ENCODE peak calls at places on chromosomes 1 and 21, in ten cellular contexts. I, X, K, G, D, W, P, T, R and Z are unnamed samples.

GRCh38 chr1:35810096-35810860 is 2.5 kb downstream of the AGO4 start:
- DNase-seq in K (no peak), R (peak), W (no peak), P (no peak), G (no peak), I (peak), D (no peak), X (peak), T (no peak), Z (no peak)

GRCh38 chr1:2783435-2784397 is 17.8 kb downstream of the TTC34 start:
- DNase-seq in K (peak), W (no peak), D (no peak), X (no peak), I (no peak), R (no peak), T (no peak), P (no peak), G (no peak), Z (no peak)

GRCh38 chr1:85494957-85495266 is 30.0 kb upstream of the DDAH1 start:
- DNase-seq in X (no peak), K (no peak), P (peak), D (no peak), G (no peak), T (peak), R (peak), I (peak), W (no peak), Z (no peak)

GRCh38 chr1:26771643-26772321 is 16.0 kb upstream of the PIGV start:
- DNase-seq in I (peak), P (no peak), K (no peak), X (peak), R (peak), G (peak), T (no peak), D (no peak), W (peak), Z (peak)

GRCh38 chr1:6485140-6485936 is 6.1 kb downstream of the PLEKHG5 start:
- DNase-seq in P (peak), G (no peak), T (no peak), K (no peak), I (no peak), R (no peak), X (no peak), W (no peak), D (no peak), Z (no peak)

GRCh38 chr1:53949023-53949611 is 3.0 kb downstream of the LRRC42 start:
- DNase-seq in T (no peak), P (peak), K (no peak), R (peak), I (peak), D (peak), W (no peak), X (no peak), G (no peak), Z (peak)

GRCh38 chr1:37795340-37796110 is 1.9 kb downstream of the MANEAL start:
- DNase-seq in K (no peak), I (peak), W (peak), P (peak), T (peak), R (peak), D (no peak), G (peak), X (no peak), Z (peak)

GRCh38 chr1:24910751-24911650 is 19.1 kb downstream of the RUNX3 start:
- DNase-seq in T (no peak), P (no peak), I (peak), G (no peak), R (peak), K (no peak), D (no peak), W (peak), X (no peak), Z (peak)

GRCh38 chr1:171213559-171214454 is 28.7 kb downstream of the FMO2 start:
- DNase-seq in I (no peak), K (no peak), X (no peak), G (no peak), R (no peak), D (peak), W (no peak), T (no peak), P (no peak), Z (no peak)

GRCh38 chr1:67675800-67676199 is 9.2 kb upstream of the GADD45A start:
- DNase-seq in K (no peak), T (no peak), D (peak), R (peak), P (no peak), W (no peak), G (no peak), X (no peak), I (peak), Z (peak)

GRCh38 chr1:197066719-197067456 is at the start of gene F13B:
- DNase-seq in P (no peak), G (no peak), I (peak), T (no peak), R (no peak), W (no peak), X (no peak), D (no peak), K (no peak), Z (no peak)
- TF ChIP-seq CTCF in P (no peak), G (no peak), I (peak), T (no peak), R (peak), W (no peak), X (no peak), D (no peak), K (no peak), Z (no peak)

DNA sequence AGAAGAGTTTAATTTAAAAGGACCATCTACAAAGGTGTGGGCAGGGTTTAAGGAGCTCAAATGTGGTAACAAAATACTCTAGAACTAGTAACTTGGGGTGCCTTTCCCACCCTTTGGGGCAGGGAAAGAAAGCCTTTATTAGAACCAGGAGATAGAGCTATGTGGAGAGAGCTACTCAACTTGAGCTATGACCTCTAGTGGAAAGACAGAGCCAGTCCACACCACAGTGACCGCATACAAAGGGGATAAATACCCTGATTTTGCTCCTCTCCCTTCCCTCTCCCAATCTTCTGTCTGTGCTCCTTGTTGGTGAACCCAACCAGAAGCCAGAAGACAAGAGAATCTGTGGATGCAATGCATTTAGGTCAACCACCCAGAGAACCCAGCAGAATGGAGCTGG is 54.4 kb upstream of the JAK1 start:
- DNase-seq in K (no peak), D (no peak), X (no peak), R (peak), T (no peak), G (no peak), W (no peak), P (no peak), I (peak), Z (no peak)
- TF ChIP-seq CTCF in K (peak), D (peak), X (peak), R (peak), T (no peak), G (no peak), W (peak), P (no peak), I (peak), Z (no peak)

DNA sequence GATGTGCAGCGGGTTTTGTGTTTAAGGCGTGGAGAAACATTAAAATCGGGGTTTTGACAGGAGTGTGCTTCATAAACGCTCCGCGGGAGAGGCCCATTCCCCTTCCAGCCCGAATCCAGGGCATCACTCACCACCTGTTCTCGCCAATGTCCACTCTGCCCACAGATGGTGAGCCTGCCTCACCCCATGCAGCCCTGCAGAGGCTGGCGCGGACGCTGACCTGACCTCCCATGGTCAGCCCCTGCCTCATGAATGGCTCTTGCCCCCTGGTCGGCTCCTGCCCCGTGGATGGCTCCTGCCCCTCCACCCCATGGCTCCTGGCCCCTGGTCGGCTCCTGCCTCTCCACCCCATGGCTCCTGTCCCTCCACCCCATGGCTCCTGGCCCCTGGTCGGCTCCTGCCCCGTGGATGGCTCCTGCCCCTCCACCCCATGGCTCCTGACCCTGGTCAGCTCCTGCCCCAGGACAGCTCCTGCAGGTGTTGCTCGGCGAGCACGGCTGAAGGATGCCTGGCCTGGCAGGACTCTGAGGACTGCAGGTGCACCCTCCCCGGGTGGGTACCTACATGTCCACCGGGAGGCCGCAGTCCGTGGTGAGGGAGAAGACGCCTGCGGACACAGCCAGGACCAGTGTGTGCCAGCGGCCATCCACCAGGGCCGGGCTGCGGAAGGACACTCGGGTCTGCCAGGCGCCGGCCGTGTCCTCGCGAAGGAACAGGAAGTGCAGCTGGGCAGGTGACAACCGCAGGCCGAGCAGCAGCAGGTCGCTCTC is 6.7 kb downstream of the KRTAP10-1 start:
- DNase-seq in P (no peak), K (no peak), X (no peak), W (peak), I (no peak), D (no peak), T (no peak), R (no peak), G (peak), Z (no peak)
- TF ChIP-seq CTCF in P (no peak), K (no peak), X (no peak), W (no peak), I (no peak), D (no peak), T (no peak), R (no peak), G (no peak), Z (no peak)

DNA sequence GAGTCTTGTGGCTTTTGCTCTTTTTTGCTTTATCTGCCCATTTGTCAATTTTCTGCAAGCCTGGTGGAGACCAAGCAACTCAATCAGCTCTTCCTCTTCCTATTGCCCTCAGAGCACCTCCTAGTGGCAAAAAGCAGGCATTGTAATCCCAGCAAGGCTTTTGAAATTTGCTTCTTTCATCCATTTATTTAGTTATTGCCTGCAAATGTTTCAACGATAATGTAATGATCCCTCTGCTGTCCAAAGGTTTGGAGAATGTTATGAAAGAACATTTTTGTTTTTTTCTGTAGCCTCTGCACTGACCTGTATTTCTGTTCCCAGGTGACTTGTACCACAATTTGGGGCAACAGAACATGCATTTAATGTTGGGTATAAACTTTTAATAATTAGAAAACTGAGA is 127.8 kb downstream of the GABPA start:
- DNase-seq in X (peak), P (no peak), I (peak), D (peak), T (no peak), W (no peak), K (no peak), R (peak), G (no peak), Z (peak)
- TF ChIP-seq CTCF in X (peak), P (peak), I (peak), D (peak), T (no peak), W (peak), K (peak), R (peak), G (no peak), Z (peak)

DNA sequence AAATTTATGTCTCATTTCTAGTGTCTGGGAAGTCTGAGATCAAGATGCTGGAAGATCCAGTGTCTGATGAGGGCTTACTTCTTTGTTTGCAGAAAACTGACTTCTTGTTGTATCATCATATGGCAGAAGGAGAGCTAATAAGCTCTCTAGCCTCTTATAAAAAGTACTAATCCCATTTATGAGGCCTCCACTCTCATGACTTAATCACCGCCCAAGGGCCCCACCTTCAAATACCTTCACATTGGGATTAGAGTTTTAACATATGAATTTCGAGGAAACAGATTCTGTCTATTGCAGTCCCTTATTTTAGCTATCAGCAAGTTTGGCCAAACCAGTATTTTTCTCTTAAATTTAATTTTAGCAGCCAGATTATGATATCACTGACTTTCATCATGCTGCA is 150.2 kb upstream of the TMPRSS15 start:
- DNase-seq in W (no peak), P (no peak), D (no peak), G (no peak), X (no peak), T (no peak), R (no peak), K (no peak), I (no peak), Z (no peak)
- TF ChIP-seq CTCF in W (no peak), P (no peak), D (no peak), G (no peak), X (no peak), T (no peak), R (no peak), K (no peak), I (no peak), Z (no peak)